ENCODE peak calls at places on chromosome 20, in four cellular contexts. G is glutamatergic neuron, J is psoas muscle, V is pons. O is an unnamed sample.

GRCh38 chr20:43404880-43405279 is 52.8 kb upstream of the SRSF6 start:
- DNase-seq in J (no peak), G (no peak), V (no peak), O (no peak)

GRCh38 chr20:57195023-57195758 is 71.2 kb downstream of the BMP7 start:
- DNase-seq in V (no peak), G (no peak), J (peak), O (no peak)

GRCh38 chr20:58017237-58017969 is 211.1 kb downstream of the ANKRD60 start:
- DNase-seq in J (no peak), V (peak), G (no peak), O (no peak)

GRCh38 chr20:43959079-43959919 is 44.6 kb downstream of the TOX2 start:
- DNase-seq in G (no peak), V (no peak), J (no peak), O (no peak)

GRCh38 chr20:43667341-43668132 is 623 bp downstream of the MYBL2 start:
- DNase-seq in G (peak), V (no peak), J (no peak), O (no peak)

GRCh38 chr20:24470031-24470781 is 777 bp downstream of the SYNDIG1 start:
- DNase-seq in G (peak), J (no peak), V (no peak), O (no peak)

GRCh38 chr20:50788045-50788867 is 6.6 kb upstream of the BCAS4 start:
- DNase-seq in G (no peak), J (peak), V (peak), O (peak)

GRCh38 chr20:32285621-32286334 is 8.3 kb downstream of the KIF3B start:
- DNase-seq in V (no peak), J (no peak), G (no peak), O (no peak)

GRCh38 chr20:17848649-17849048 is 119.9 kb downstream of the SNX5 start:
- DNase-seq in V (no peak), G (no peak), J (no peak), O (no peak)

GRCh38 chr20:3692706-3693294 is 11.0 kb upstream of the ADAM33 start:
- DNase-seq in G (no peak), V (no peak), J (no peak), O (no peak)

GRCh38 chr20:44745560-44746366 is at the start of gene KCNK15:
- DNase-seq in J (peak), G (peak), V (no peak), O (no peak)

GRCh38 chr20:63657937-63658748 is at the start of gene RTEL1:
- DNase-seq in G (peak), V (peak), J (peak), O (peak)

GRCh38 chr20:62335532-62335931 is 31.6 kb downstream of the LAMA5 start:
- DNase-seq in J (no peak), G (no peak), V (no peak), O (no peak)

GRCh38 chr20:25496968-25497401 is 88.3 kb downstream of the NINL start:
- DNase-seq in J (no peak), G (no peak), V (no peak), O (no peak)

GRCh38 chr20:1894951-1895673 is at the start of gene SIRPA:
- DNase-seq in V (peak), G (peak), J (peak), O (peak)

GRCh38 chr20:4817230-4817671 is 95.5 kb downstream of the PRND start:
- DNase-seq in V (no peak), J (no peak), G (no peak), O (no peak)

GRCh38 chr20:4014031-4014474 is 1.3 kb downstream of the RNF24 start:
- DNase-seq in J (no peak), G (no peak), V (peak), O (peak)

GRCh38 chr20:16222859-16223411 is 350.3 kb downstream of the KIF16B start:
- DNase-seq in J (no peak), G (no peak), V (no peak), O (no peak)

GRCh38 chr20:57698867-57699275 is 10.9 kb downstream of the PMEPA1 start:
- DNase-seq in V (no peak), G (no peak), J (no peak), O (no peak)

GRCh38 chr20:57389695-57390603 is 1.2 kb upstream of the RBM38 start:
- DNase-seq in J (peak), V (no peak), G (peak), O (no peak)

GRCh38 chr20:60808701-60809100 is 443.4 kb upstream of the CDH4 start:
- DNase-seq in G (no peak), V (no peak), J (no peak), O (no peak)

GRCh38 chr20:9218412-9219001 is 149.6 kb downstream of the PLCB4 start:
- DNase-seq in V (no peak), G (no peak), J (no peak), O (no peak)

GRCh38 chr20:32960849-32961731 is 43.1 kb downstream of the SUN5 start:
- DNase-seq in V (no peak), G (no peak), J (no peak), O (no peak)

GRCh38 chr20:31606928-31607639 is 2.0 kb downstream of the ID1 start:
- DNase-seq in J (no peak), G (peak), V (no peak), O (no peak)

GRCh38 chr20:36728986-36729385 is 16.9 kb downstream of the NDRG3 start:
- DNase-seq in V (no peak), G (no peak), J (no peak), O (no peak)

GRCh38 chr20:48983423-48984400 is 62.2 kb downstream of the ARFGEF2 start:
- DNase-seq in J (peak), G (no peak), V (no peak), O (no peak)

GRCh38 chr20:17796096-17796563 is 96.4 kb downstream of the BANF2 start:
- DNase-seq in J (peak), G (no peak), V (no peak), O (no peak)

GRCh38 chr20:61584851-61585250 is 332.8 kb downstream of the CDH4 start:
- DNase-seq in G (no peak), V (no peak), J (peak), O (no peak)

GRCh38 chr20:59240006-59240405 is 60.4 kb upstream of the EDN3 start:
- DNase-seq in G (no peak), J (no peak), V (no peak), O (no peak)